ENCODE peak calls at places on chromosomes 6 and 20, in six cellular contexts. A is heart right ventricle, E is stomach, M is HCT116, L is adrenal gland, P is IMR-90. G is an unnamed sample.

GRCh38 chr6:21033095-21033494 is 498.8 kb downstream of the CDKAL1 start:
- DNase-seq in A (no peak), E (no peak), M (no peak), L (no peak), P (no peak), G (no peak)

GRCh38 chr6:130366011-130366963 is at the start of gene TMEM200A:
- DNase-seq in A (peak; percentile 7), E (peak; percentile 30), M (no peak), L (peak; percentile 65), P (peak; percentile 51), G (peak; percentile 77)

GRCh38 chr6:53309059-53309896 is 39.5 kb downstream of the ELOVL5 start:
- DNase-seq in A (no peak), E (peak; percentile 38), M (no peak), L (no peak), P (peak; percentile 65), G (no peak)

GRCh38 chr6:109690373-109690739 is 646 bp downstream of the AK9 start:
- DNase-seq in A (peak; percentile 55), E (peak; percentile 76), M (no peak), L (peak; percentile 66), P (no peak), G (no peak)

GRCh38 chr20:32077192-32077591 is 25.1 kb downstream of the HCK start:
- DNase-seq in A (no peak), E (no peak), M (no peak), L (no peak), P (no peak), G (no peak)

GRCh38 chr6:149130093-149130872 is 187.2 kb upstream of the TAB2 start:
- DNase-seq in A (no peak), E (peak; percentile 68), M (no peak), L (no peak), P (peak; percentile 4), G (no peak)

GRCh38 chr6:117272032-117272866 is 6.9 kb downstream of the VGLL2 start:
- DNase-seq in A (no peak), E (no peak), M (no peak), L (no peak), P (no peak), G (no peak)

GRCh38 chr6:125537090-125537489 is 212.3 kb upstream of the HEY2 start:
- DNase-seq in A (no peak), E (no peak), M (no peak), L (no peak), P (no peak), G (no peak)

GRCh38 chr6:35494161-35494563 is 2.7 kb downstream of the TEAD3 start:
- DNase-seq in A (no peak), E (no peak), M (no peak), L (no peak), P (peak; percentile 44), G (no peak)

GRCh38 chr6:116945809-116946208 is 68.8 kb downstream of the RFX6 start:
- DNase-seq in A (no peak), E (no peak), M (no peak), L (no peak), P (no peak), G (no peak)

GRCh38 chr6:137570307-137570832 is 76.2 kb upstream of the OLIG3 start:
- DNase-seq in A (no peak), E (no peak), M (no peak), L (no peak), P (no peak), G (no peak)

GRCh38 chr6:169965657-169966311 is 214.4 kb downstream of the ERMARD start:
- DNase-seq in A (peak; percentile 5), E (peak; percentile 18), M (no peak), L (peak; percentile 13), P (no peak), G (no peak)

GRCh38 chr20:60210779-60211617 is 252.8 kb downstream of the CDH26 start:
- DNase-seq in A (peak; percentile 69), E (peak; percentile 71), M (peak; percentile 23), L (peak; percentile 74), P (peak; percentile 60), G (no peak)

DNA sequence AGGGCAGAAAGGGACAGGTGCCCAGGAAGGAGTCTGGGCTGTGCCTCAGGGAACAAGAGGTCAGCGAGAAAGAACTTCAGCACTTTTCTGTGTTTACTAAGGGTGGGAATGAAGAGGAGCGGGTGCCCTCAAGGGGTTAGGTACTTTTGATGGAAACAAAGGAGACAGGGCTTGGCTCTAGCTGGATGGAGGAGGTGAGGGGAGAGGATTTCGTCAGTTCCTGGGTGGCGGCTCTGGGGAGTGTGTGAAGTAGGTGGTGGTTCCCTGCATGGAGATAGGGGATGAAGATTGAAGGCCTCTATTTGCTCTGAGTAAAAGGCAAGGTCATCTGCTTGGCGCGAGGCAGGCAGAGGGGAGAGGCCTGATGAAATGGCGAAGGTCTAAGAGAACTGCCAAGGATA is 40.0 kb upstream of the ANKRD60 start:
- DNase-seq in A (no peak), E (no peak), M (no peak), L (no peak), P (no peak), G (no peak)
- H3K27ac ChIP-seq in A (no peak overlapping the region), E (no peak overlapping the region), M (no peak overlapping the region), L (no peak overlapping the region), P (no peak overlapping the region), G (no peak overlapping the region)

GRCh38 chr20:23174821-23175220 is 88.7 kb upstream of the CD93 start:
- DNase-seq in A (no peak), E (no peak), M (no peak), L (no peak), P (no peak), G (no peak)

GRCh38 chr20:23180451-23180921 is 94.4 kb upstream of the CD93 start:
- DNase-seq in A (peak; percentile 69), E (no peak), M (no peak), L (peak; percentile 60), P (no peak), G (peak; percentile 71)

GRCh38 chr20:23178806-23179205 is 92.7 kb upstream of the CD93 start:
- DNase-seq in A (peak; percentile 41), E (no peak), M (no peak), L (no peak), P (no peak), G (peak; percentile 22)

GRCh38 chr20:23179766-23180403 is 93.8 kb upstream of the CD93 start:
- DNase-seq in A (no peak), E (no peak), M (no peak), L (no peak), P (no peak), G (peak; percentile 67)
- H3K4me3 ChIP-seq in A (no peak overlapping the region), E (no peak overlapping the region), M (no peak overlapping the region), L (no peak overlapping the region), P (no peak overlapping the region), G (no peak overlapping the region)

GRCh38 chr6:36920546-36920945 is 34.0 kb upstream of the PI16 start:
- DNase-seq in A (no peak), E (no peak), M (no peak), L (no peak), P (peak; percentile 54), G (no peak)

GRCh38 chr6:36917541-36918193 is 31.9 kb downstream of the C6orf89 start:
- DNase-seq in A (no peak), E (no peak), M (no peak), L (no peak), P (peak; percentile 80), G (peak; percentile 80)

GRCh38 chr6:36924131-36924530 is 30.4 kb upstream of the PI16 start:
- DNase-seq in A (no peak), E (no peak), M (no peak), L (no peak), P (peak; percentile 46), G (no peak)

GRCh38 chr6:36916159-36916558 is 30.4 kb downstream of the C6orf89 start:
- DNase-seq in A (no peak), E (no peak), M (no peak), L (no peak), P (peak; percentile 36), G (no peak)

GRCh38 chr6:36920049-36920448 is 34.3 kb downstream of the C6orf89 start:
- DNase-seq in A (no peak), E (no peak), M (no peak), L (peak; percentile 60), P (no peak), G (no peak)
- H3K27ac ChIP-seq in A (peak overlapping the region; percentile 47), E (peak overlapping the region; percentile 84), M (no peak overlapping the region), L (peak overlapping the region; percentile 56), P (peak overlapping the region; percentile 46), G (no peak overlapping the region)

GRCh38 chr20:45814314-45814713 is 1.9 kb downstream of the UBE2C start:
- DNase-seq in A (no peak), E (no peak), M (no peak), L (no peak), P (peak; percentile 39), G (no peak)
- H3K4me3 ChIP-seq in A (no peak overlapping the region), E (no peak overlapping the region), M (no peak overlapping the region), L (no peak overlapping the region), P (no peak overlapping the region), G (no peak overlapping the region)

GRCh38 chr6:122752990-122753687 is 26.4 kb upstream of the FABP7 start:
- DNase-seq in A (no peak), E (no peak), M (no peak), L (no peak), P (no peak), G (no peak)
- H3K27ac ChIP-seq in A (no peak overlapping the region), E (no peak overlapping the region), M (no peak overlapping the region), L (no peak overlapping the region), P (no peak overlapping the region), G (no peak overlapping the region)

GRCh38 chr20:9508696-9509178 is 5.7 kb upstream of the LAMP5 start:
- DNase-seq in A (no peak), E (no peak), M (no peak), L (no peak), P (no peak), G (no peak)

GRCh38 chr20:9506337-9506821 is 8.0 kb upstream of the LAMP5 start:
- DNase-seq in A (peak; percentile 17), E (no peak), M (no peak), L (no peak), P (no peak), G (no peak)

GRCh38 chr20:9507544-9508239 is 6.7 kb upstream of the LAMP5 start:
- DNase-seq in A (no peak), E (no peak), M (no peak), L (no peak), P (no peak), G (no peak)

GRCh38 chr20:9508240-9508661 is 6.1 kb upstream of the LAMP5 start:
- DNase-seq in A (no peak), E (no peak), M (no peak), L (no peak), P (no peak), G (no peak)

DNA sequence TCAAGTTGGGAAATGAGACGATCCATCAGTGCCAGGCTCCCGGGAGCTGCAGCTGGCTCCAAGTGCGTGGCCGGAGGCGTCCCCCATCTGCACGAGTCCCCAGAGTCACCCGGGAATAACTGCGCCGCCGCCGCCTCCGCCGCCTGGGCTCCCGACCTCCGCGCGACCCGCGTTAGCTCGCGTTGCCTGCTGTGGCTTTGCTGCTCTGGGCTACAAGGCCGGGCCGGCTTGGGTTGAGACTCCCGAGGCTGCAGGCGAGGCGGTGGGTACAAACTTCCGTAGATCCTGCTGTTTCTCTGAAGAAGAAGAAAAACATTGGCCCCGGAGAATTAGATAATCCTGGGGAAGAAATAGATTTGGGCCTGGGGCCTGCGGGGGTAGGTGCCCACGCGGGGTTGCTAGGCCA is 7.4 kb upstream of the LAMP5 start:
- DNase-seq in A (peak; percentile 22), E (no peak), M (no peak), L (no peak), P (no peak), G (no peak)
- H3K4me3 ChIP-seq in A (peak overlapping the region; percentile 24), E (no peak overlapping the region), M (no peak overlapping the region), L (no peak overlapping the region), P (no peak overlapping the region), G (peak overlapping the region; percentile 32)